ENCODE peak calls at places on chromosomes 1 and 21, in six cellular contexts. A is IMR-90, O is H9, Z is mesenchymal stem cell, R is H1, M is mesendoderm. P is an unnamed sample.
A peak's percentile ranks its signal among the peaks of the same experiment; 100 is the strongest.

GRCh38 chr1:171845998-171846397 is 4.7 kb downstream of the DNM3 start:
- DNase-seq in A (no peak), O (no peak), Z (no peak), R (no peak), M (no peak), P (no peak)

GRCh38 chr1:89604414-89604735 is 28.5 kb upstream of the LRRC8C start:
- DNase-seq in A (peak; percentile 28), O (no peak), Z (no peak), R (no peak), M (no peak), P (no peak)

GRCh38 chr1:10459185-10459584 is 9.4 kb downstream of the CORT start:
- DNase-seq in A (peak; percentile 80), O (no peak), Z (peak; percentile 83), R (no peak), M (peak; percentile 73), P (no peak)

GRCh38 chr1:17020502-17020901 is 8.8 kb upstream of the ATP13A2 start:
- DNase-seq in A (no peak), O (no peak), Z (no peak), R (no peak), M (no peak), P (no peak)

GRCh38 chr21:44713846-44714245 is 2.5 kb upstream of the TSPEAR start:
- DNase-seq in A (no peak), O (no peak), Z (no peak), R (no peak), M (no peak), P (no peak)

GRCh38 chr1:93608188-93609109 is 73.2 kb downstream of the BCAR3 start:
- DNase-seq in A (peak; percentile 31), O (no peak), Z (peak; percentile 62), R (no peak), M (peak; percentile 67), P (no peak)

GRCh38 chr1:115679141-115679611 is 37.4 kb downstream of the VANGL1 start:
- DNase-seq in A (peak; percentile 72), O (no peak), Z (peak; percentile 71), R (no peak), M (peak; percentile 66), P (no peak)

GRCh38 chr1:205183676-205184335 is 27.7 kb downstream of the DSTYK start:
- DNase-seq in A (peak; percentile 54), O (no peak), Z (peak; percentile 65), R (no peak), M (no peak), P (no peak)

GRCh38 chr1:160293020-160293968 is 8.4 kb upstream of the PEX19 start:
- DNase-seq in A (no peak), O (no peak), Z (no peak), R (no peak), M (no peak), P (no peak)

GRCh38 chr1:155218854-155219591 is 10.5 kb downstream of the MTX1 start:
- DNase-seq in A (peak; percentile 69), O (peak; percentile 57), Z (peak; percentile 62), R (no peak), M (peak; percentile 84), P (no peak)

GRCh38 chr1:4605158-4605557 is 49.3 kb upstream of the AJAP1 start:
- DNase-seq in A (no peak), O (no peak), Z (no peak), R (no peak), M (no peak), P (no peak)

GRCh38 chr1:156601122-156601830 is at the start of gene GPATCH4:
- DNase-seq in A (peak; percentile 92), O (peak; percentile 88), Z (peak; percentile 93), R (no peak), M (peak; percentile 97), P (peak; percentile 73)

GRCh38 chr1:153534933-153535663 is 693 bp downstream of the S100A6 start:
- DNase-seq in A (no peak), O (no peak), Z (peak; percentile 34), R (no peak), M (no peak), P (no peak)

GRCh38 chr1:2209400-2210083 is 15.0 kb upstream of the FAAP20 start:
- DNase-seq in A (no peak), O (no peak), Z (no peak), R (no peak), M (no peak), P (no peak)

GRCh38 chr1:45971335-45971734 is 161.1 kb downstream of the PIK3R3 start:
- DNase-seq in A (no peak), O (no peak), Z (no peak), R (no peak), M (no peak), P (no peak)

DNA sequence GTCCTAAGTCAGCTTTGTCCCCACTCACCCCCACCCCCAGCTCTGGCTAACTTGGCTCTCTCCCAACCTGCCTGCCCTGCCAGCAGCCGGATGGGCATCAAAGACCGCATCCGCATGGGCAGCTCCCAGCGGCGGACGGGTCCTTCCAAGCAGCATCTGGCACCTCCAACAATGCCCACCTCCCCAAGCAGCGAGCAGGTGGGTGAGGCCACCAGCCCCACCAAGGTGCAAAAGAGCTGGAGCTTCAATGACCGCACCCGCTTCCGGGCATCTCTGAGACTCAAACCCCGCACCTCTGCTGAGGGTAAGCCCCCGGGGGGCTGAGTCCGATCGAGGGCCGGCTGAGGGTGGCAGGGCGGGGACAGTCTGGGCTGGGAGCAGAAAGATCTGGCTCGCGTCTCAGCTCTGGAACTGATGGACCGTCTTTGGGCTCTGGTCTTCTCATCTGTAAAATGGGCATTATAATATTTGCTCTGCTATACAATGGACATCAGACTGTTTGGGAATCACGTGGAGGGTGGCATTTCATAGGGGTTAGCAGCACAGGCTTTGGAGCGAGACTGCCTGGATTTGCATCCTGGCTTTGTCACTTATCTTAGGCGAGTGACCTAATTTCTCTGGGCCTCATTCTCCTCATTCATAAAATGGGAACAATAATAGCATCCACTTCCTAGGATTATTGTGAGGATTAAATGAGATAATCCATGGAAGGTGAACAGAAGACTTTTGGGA is 31.0 kb downstream of the CITED4 start:
- DNase-seq in A (no peak), O (no peak), Z (no peak), R (no peak), M (no peak), P (no peak)
- H2BK15ac ChIP-seq in A (no peak overlapping the region), O (no peak overlapping the region), Z (no peak overlapping the region), R (no peak overlapping the region), M (no peak overlapping the region), P (peak overlapping the region; percentile 76)

DNA sequence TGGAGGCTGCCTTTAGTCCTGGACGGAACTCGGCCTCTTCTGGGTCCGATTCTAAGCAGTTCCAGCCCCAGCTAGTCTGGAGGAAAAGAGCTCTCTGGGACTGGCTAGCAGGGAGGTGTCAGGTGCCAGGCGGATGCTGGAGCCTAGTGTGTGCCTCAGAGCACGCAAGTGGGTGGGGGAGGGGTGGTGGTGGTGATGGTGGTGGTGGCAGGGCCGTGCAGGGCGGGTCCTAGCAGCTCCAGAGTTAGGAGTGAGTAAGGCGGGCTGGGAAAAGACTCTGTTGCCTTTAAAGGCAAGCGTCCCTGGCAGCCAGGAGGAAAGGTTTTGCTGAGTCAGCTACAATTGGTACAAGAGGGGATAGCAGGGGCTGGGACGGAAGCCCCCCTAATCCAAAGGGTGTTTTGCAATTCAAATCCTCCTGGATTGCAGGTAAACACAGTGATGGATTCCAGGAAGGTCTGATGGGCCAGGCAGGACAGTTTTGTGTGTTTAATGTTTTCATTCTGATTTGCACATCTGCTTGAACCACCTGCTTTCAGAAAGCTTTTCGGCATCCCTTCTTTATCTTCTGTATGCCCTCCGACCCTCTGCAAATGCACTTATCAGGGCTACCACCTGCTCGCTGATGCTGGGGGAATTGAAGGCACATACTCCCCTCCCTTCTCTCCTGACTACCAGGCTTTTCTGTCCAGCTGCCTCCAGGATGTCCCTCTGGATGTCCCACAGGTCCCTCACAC is 4.1 kb upstream of the SLC2A1 start:
- DNase-seq in A (peak; percentile 73), O (peak; percentile 96), Z (peak; percentile 70), R (peak; percentile 84), M (peak; percentile 89), P (no peak)
- H2AK5ac ChIP-seq in A (peak overlapping the region; percentile 99), O (peak overlapping the region; percentile 8), Z (peak overlapping the region; percentile 94), R (peak overlapping the region; percentile 98), M (peak overlapping the region; percentile 47), P (peak overlapping the region; percentile 18)

DNA sequence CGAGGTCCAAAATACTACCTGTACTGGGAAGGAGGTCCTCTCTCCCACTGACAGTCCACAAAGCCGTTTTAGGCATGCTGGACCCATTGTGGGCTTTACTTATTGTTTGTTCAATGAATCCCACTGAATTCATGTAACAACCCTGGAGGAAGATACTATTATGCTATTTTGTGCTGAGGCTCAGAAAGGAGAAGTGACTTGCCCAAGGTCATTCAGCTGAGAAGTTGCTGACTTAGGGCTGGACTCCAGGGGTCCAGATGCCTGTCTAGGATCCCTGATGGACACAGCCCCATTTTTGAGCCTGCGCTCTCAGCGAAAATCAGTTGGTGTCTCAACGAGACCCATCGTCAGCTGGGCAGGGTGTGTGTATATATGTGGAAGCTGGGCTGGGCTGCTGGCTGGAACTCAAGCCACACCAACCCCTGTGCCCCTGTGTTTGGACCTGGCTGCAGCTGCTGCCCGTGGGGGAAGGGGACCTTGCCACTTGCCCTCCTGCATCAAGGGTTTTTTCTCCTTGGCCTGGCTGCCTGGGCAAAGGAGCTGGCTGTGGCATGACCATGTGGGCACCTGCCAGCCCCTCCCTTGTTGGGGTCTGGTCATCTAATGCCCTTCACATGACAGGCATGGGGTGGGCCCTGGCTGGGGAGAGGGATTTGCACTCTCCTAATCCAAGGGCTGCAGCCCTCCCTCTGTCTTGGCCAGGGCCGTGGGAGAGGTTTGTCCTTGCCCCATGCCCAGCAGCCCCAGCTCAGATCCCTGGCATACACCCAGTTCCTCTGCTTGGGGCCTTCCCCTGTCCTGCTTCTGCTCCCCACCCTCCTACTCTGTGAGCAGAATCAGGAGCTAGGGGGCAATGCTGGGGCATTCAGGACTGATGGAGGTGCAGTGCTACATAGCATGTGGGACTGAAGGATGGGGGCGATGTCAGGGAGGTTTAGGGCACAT is 15.1 kb downstream of the KCNQ4 start:
- DNase-seq in A (no peak), O (no peak), Z (no peak), R (no peak), M (no peak), P (no peak)
- H3K4me2 ChIP-seq in A (no peak overlapping the region), O (no peak overlapping the region), Z (no peak overlapping the region), R (no peak overlapping the region), M (no peak overlapping the region), P (no peak overlapping the region)

DNA sequence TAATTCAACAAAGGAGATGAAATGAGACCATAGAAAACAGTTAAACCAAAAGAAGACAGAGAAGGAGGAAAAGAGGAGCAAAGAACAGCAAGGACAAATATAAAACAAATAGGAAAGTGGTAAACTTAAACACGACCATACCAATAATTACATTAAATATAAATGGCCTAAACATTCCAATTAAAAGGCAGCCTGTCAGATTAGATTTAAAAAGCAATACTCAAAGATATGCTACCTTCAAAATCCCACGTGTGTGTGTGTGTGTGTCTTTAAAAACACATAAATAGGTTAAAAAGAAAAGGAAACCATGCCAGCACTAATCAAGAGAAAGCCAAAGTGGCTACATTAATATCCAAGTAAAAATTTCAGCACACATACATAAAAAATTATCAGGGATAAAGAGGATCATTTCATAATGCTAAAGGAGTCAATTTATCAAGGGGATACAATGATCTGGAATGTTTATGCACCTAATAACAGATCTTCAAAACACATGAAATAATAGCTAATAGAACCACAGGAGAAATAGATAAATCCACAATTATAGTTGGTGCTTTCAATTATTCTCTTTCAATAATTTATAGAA is 355.7 kb upstream of the POU3F1 start:
- DNase-seq in A (no peak), O (no peak), Z (no peak), R (no peak), M (no peak), P (no peak)
- H2BK15ac ChIP-seq in A (no peak overlapping the region), O (no peak overlapping the region), Z (no peak overlapping the region), R (no peak overlapping the region), M (no peak overlapping the region), P (no peak overlapping the region)

P was measured in neuronal stem cell.